ENCODE peak calls at places on chromosomes 16 and 17, in eight cellular contexts. I is A172; A is NCI-H1930; C is LHCN-M2; T is activated T-helper 9 cell treated with anti-CD3 and anti-CD28 coated beads, Interleukin-2, amount 50 U/mL, for 16 hours; D is AG08395; J is amniotic epithelial cell; B is renal cortical epithelial cell. W is an unnamed sample.
A peak's percentile ranks its signal among the peaks of the same experiment; 100 is the strongest.

GRCh38 chr17:32007463-32008298 is 498 bp downstream of the LRRC37B start:
- DNase-seq in A (no peak), B (no peak), J (peak; percentile 25), D (peak; percentile 26), C (peak; percentile 23), I (peak; percentile 56), T (peak; percentile 8), W (peak; percentile 65)

GRCh38 chr16:61681124-61681523 is 355.1 kb downstream of the CDH8 start:
- DNase-seq in J (no peak), D (no peak), C (peak; percentile 51), I (no peak), B (no peak), T (no peak), A (no peak), W (no peak)

GRCh38 chr17:1989135-1989534 is 36.0 kb downstream of the RTN4RL1 start:
- DNase-seq in T (no peak), C (peak; percentile 87), J (peak; percentile 33), I (peak; percentile 94), B (no peak), D (peak; percentile 88), A (no peak), W (no peak)

GRCh38 chr17:74852237-74853047 is 7.2 kb downstream of the GRIN2C start:
- DNase-seq in D (no peak), T (peak; percentile 47), I (no peak), C (no peak), B (peak; percentile 22), J (peak; percentile 27), A (peak; percentile 71), W (no peak)

GRCh38 chr17:57110579-57111367 is 25.7 kb downstream of the AKAP1 start:
- DNase-seq in J (peak; percentile 71), C (no peak), D (no peak), I (no peak), B (no peak), T (no peak), A (no peak), W (no peak)

GRCh38 chr16:85134076-85134793 is 22.0 kb upstream of the CIBAR2 start:
- DNase-seq in B (no peak), J (no peak), I (no peak), C (no peak), D (no peak), A (no peak), T (no peak), W (no peak)

GRCh38 chr17:306116-306515 is 46.5 kb downstream of the RPH3AL start:
- DNase-seq in I (no peak), B (no peak), D (no peak), J (no peak), A (no peak), T (no peak), C (no peak), W (no peak)

GRCh38 chr16:15643453-15644305 is 725 bp upstream of the MARF1 start:
- DNase-seq in D (peak; percentile 48), B (peak; percentile 73), T (no peak), I (peak; percentile 60), J (peak; percentile 60), A (peak; percentile 66), C (peak; percentile 67), W (peak; percentile 37)

GRCh38 chr17:27977751-27978688 is 64.5 kb upstream of the NLK start:
- DNase-seq in T (no peak), I (no peak), B (no peak), D (no peak), J (no peak), A (no peak), C (peak; percentile 26), W (no peak)

GRCh38 chr16:49000594-49000993 is 281.0 kb downstream of the CBLN1 start:
- DNase-seq in C (no peak), A (no peak), D (no peak), J (no peak), I (no peak), B (no peak), T (no peak), W (no peak)

GRCh38 chr17:32266389-32267269 is 997 bp downstream of the RHBDL3 start:
- DNase-seq in A (no peak), D (no peak), T (no peak), B (no peak), J (no peak), I (no peak), C (no peak), W (peak; percentile 34)

GRCh38 chr17:45311762-45312476 is 4.9 kb downstream of the MAP3K14 start:
- DNase-seq in C (no peak), T (peak; percentile 73), J (peak; percentile 69), A (no peak), B (peak; percentile 97), I (peak; percentile 85), D (no peak), W (peak; percentile 73)

GRCh38 chr16:2149630-2150417 is 1.4 kb downstream of the RAB26 start:
- DNase-seq in J (no peak), D (no peak), C (peak; percentile 13), A (no peak), B (no peak), I (no peak), T (no peak), W (no peak)

GRCh38 chr16:70681382-70682238 is 4.2 kb downstream of the MTSS2 start:
- DNase-seq in A (no peak), I (no peak), D (no peak), C (no peak), J (no peak), T (no peak), B (no peak), W (no peak)

GRCh38 chr17:39563476-39563875 is 44.2 kb downstream of the NEUROD2 start:
- DNase-seq in J (peak; percentile 27), C (no peak), B (no peak), D (no peak), T (no peak), I (no peak), A (no peak), W (no peak)

GRCh38 chr17:79114455-79115301 is 40.1 kb downstream of the ENGASE start:
- DNase-seq in J (no peak), A (no peak), D (peak; percentile 27), C (no peak), B (peak; percentile 7), T (no peak), I (peak; percentile 21), W (no peak)

GRCh38 chr16:89746043-89746442 is 24.7 kb downstream of the ZNF276 start:
- DNase-seq in D (no peak), T (no peak), B (no peak), I (no peak), J (no peak), A (no peak), C (no peak), W (no peak)

GRCh38 chr16:79599837-79600635 is 501 bp downstream of the MAF start:
- DNase-seq in I (no peak), D (peak; percentile 18), B (no peak), T (peak; percentile 38), C (peak; percentile 35), A (no peak), J (peak; percentile 25), W (peak; percentile 69)

GRCh38 chr16:46801428-46802049 is 29.4 kb downstream of the C16orf87 start:
- DNase-seq in B (peak; percentile 37), A (no peak), T (no peak), I (peak; percentile 33), J (peak; percentile 34), C (peak; percentile 24), D (peak; percentile 49), W (no peak)

GRCh38 chr17:30234954-30235353 is 543 bp downstream of the SLC6A4 start:
- DNase-seq in B (no peak), T (no peak), I (no peak), D (no peak), C (no peak), A (no peak), J (no peak), W (no peak)

GRCh38 chr16:82936941-82937551 is 310.3 kb downstream of the CDH13 start:
- DNase-seq in D (no peak), I (peak; percentile 52), B (peak; percentile 86), A (no peak), T (no peak), J (peak; percentile 47), C (peak; percentile 60), W (no peak)

GRCh38 chr17:50830298-50830697 is 5.1 kb upstream of the WFIKKN2 start:
- DNase-seq in J (no peak), C (no peak), T (no peak), B (no peak), I (no peak), D (no peak), A (no peak), W (no peak)

GRCh38 chr16:73126453-73126853 is 78.5 kb upstream of the ZFHX3 start:
- DNase-seq in J (peak; percentile 98), C (peak; percentile 34), I (no peak), B (peak; percentile 94), T (no peak), D (peak; percentile 63), A (no peak), W (no peak)

GRCh38 chr16:81447383-81448101 is 2.9 kb downstream of the CMIP start:
- DNase-seq in T (no peak), A (no peak), J (no peak), I (no peak), C (no peak), D (no peak), B (peak; percentile 45), W (no peak)

GRCh38 chr17:80663783-80664206 is 119.2 kb downstream of the RPTOR start:
- DNase-seq in A (no peak), B (no peak), T (no peak), I (no peak), C (no peak), J (peak; percentile 70), D (peak; percentile 76), W (no peak)

GRCh38 chr17:80738406-80738805 is 193.8 kb downstream of the RPTOR start:
- DNase-seq in D (no peak), T (no peak), A (no peak), B (no peak), C (no peak), I (no peak), J (no peak), W (no peak)